ENCODE peak calls at places on chromosomes 3 and 15, in ten cellular contexts. U is NB4, B is stomach, N is IMR-90, Z is H54, H is right lobe of liver, Y is A549, G is body of pancreas, D is Peyer's patch, C is HepG2. L is an unnamed sample.

GRCh38 chr3:14913926-14914776 is 33.2 kb upstream of the NR2C2 start:
- DNase-seq in U (no peak), B (peak), N (no peak), Z (no peak), H (no peak), Y (no peak), G (no peak), D (no peak), C (no peak), L (no peak)

GRCh38 chr15:53811530-53811929 is 52.1 kb upstream of the WDR72 start:
- DNase-seq in U (peak), B (no peak), N (no peak), Z (no peak), H (no peak), Y (no peak), G (no peak), D (no peak), C (peak), L (no peak)

GRCh38 chr3:179324270-179324754 is 1.5 kb downstream of the ZNF639 start:
- DNase-seq in U (peak), B (no peak), N (peak), Z (no peak), H (no peak), Y (no peak), G (no peak), D (no peak), C (no peak), L (no peak)

GRCh38 chr3:134236505-134236904 is 14.2 kb downstream of the RYK start:
- DNase-seq in U (no peak), B (no peak), N (no peak), Z (no peak), H (no peak), Y (no peak), G (no peak), D (no peak), C (no peak), L (no peak)

GRCh38 chr3:132218817-132219390 is 98.3 kb upstream of the ACP3 start:
- DNase-seq in U (no peak), B (no peak), N (no peak), Z (no peak), H (no peak), Y (no peak), G (no peak), D (no peak), C (no peak), L (no peak)

GRCh38 chr3:194661374-194661773 is 10.6 kb downstream of the LSG1 start:
- DNase-seq in U (no peak), B (no peak), N (no peak), Z (no peak), H (no peak), Y (no peak), G (no peak), D (no peak), C (no peak), L (no peak)

GRCh38 chr3:37112987-37113386 is 61.4 kb downstream of the LRRFIP2 start:
- DNase-seq in U (no peak), B (no peak), N (no peak), Z (no peak), H (no peak), Y (no peak), G (no peak), D (no peak), C (no peak), L (no peak)

GRCh38 chr3:107794664-107795443 is 272.1 kb downstream of the BBX start:
- DNase-seq in U (no peak), B (no peak), N (peak), Z (no peak), H (no peak), Y (no peak), G (no peak), D (no peak), C (no peak), L (no peak)

GRCh38 chr3:72001758-72002157 is 216.8 kb upstream of the PROK2 start:
- DNase-seq in U (no peak), B (no peak), N (no peak), Z (no peak), H (no peak), Y (no peak), G (no peak), D (no peak), C (no peak), L (no peak)

GRCh38 chr3:71050133-71050520 is 533.4 kb downstream of the FOXP1 start:
- DNase-seq in U (no peak), B (no peak), N (peak), Z (no peak), H (no peak), Y (no peak), G (no peak), D (no peak), C (peak), L (no peak)

GRCh38 chr3:102163039-102163817 is 271.6 kb upstream of the ZPLD1 start:
- DNase-seq in U (peak), B (peak), N (peak), Z (no peak), H (no peak), Y (peak), G (peak), D (no peak), C (no peak), L (no peak)

GRCh38 chr15:73599934-73600333 is 33.3 kb downstream of the NPTN start:
- DNase-seq in U (no peak), B (no peak), N (peak), Z (peak), H (no peak), Y (peak), G (no peak), D (peak), C (no peak), L (no peak)

GRCh38 chr15:68228143-68228970 is 1.2 kb downstream of the CLN6 start:
- DNase-seq in U (peak), B (peak), N (no peak), Z (peak), H (peak), Y (no peak), G (no peak), D (peak), C (no peak), L (no peak)

GRCh38 chr3:182793663-182794454 is 555 bp downstream of the ATP11B start:
- DNase-seq in U (peak), B (peak), N (peak), Z (peak), H (peak), Y (peak), G (peak), D (peak), C (peak), L (peak)
- TF ChIP-seq POLR2A in U (no peak), B (no peak), N (peak), Z (peak), H (no peak), Y (no peak), G (peak), D (peak), C (no peak), L (peak)

GRCh38 chr15:33810806-33811205 is 157.5 kb upstream of the CHRM5 start:
- DNase-seq in U (no peak), B (no peak), N (no peak), Z (no peak), H (no peak), Y (no peak), G (no peak), D (no peak), C (no peak), L (no peak)

GRCh38 chr15:33807665-33808064 is 160.6 kb upstream of the CHRM5 start:
- DNase-seq in U (no peak), B (no peak), N (no peak), Z (no peak), H (no peak), Y (no peak), G (no peak), D (no peak), C (no peak), L (no peak)

GRCh38 chr15:33808720-33809119 is 159.6 kb upstream of the CHRM5 start:
- DNase-seq in U (peak), B (no peak), N (no peak), Z (no peak), H (no peak), Y (no peak), G (no peak), D (no peak), C (no peak), L (no peak)

DNA sequence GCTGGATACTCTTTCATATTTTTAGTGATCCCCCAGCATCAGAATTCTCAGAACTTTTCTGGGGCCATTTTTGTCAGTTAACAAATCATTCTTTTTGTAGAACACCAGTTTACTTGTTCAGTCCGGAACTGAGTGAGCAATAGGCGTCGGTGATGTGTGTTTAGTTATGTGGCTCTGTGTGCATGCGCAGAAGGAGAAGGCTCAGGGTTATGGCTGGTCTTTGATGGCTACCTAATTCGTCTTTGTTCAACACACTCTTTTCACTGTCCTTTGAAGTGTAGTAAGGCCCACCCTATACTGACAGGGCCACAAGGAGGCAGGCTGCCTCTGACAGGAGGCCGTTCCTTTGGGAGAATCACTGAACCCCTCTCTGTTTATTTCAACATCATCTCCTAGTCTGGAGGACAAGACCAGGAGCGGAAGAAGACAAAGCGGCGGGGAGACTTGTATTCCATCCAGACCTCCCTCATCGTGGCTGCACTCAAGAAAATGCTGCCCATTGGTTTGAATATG is 158.2 kb upstream of the CHRM5 start:
- DNase-seq in U (no peak), B (no peak), N (peak), Z (no peak), H (no peak), Y (no peak), G (no peak), D (no peak), C (no peak), L (no peak)
- TF ChIP-seq POLR2A in U (no peak), B (no peak), N (no peak), Z (no peak), H (no peak), Y (no peak), G (no peak), D (no peak), C (no peak), L (no peak)

GRCh38 chr3:182585532-182586150 is 207.7 kb upstream of the ATP11B start:
- DNase-seq in U (no peak), B (no peak), N (no peak), Z (no peak), H (no peak), Y (no peak), G (no peak), D (no peak), C (peak), L (no peak)
- TF ChIP-seq POLR2A in U (no peak), B (no peak), N (no peak), Z (no peak), H (no peak), Y (no peak), G (no peak), D (no peak), C (no peak), L (no peak)

DNA sequence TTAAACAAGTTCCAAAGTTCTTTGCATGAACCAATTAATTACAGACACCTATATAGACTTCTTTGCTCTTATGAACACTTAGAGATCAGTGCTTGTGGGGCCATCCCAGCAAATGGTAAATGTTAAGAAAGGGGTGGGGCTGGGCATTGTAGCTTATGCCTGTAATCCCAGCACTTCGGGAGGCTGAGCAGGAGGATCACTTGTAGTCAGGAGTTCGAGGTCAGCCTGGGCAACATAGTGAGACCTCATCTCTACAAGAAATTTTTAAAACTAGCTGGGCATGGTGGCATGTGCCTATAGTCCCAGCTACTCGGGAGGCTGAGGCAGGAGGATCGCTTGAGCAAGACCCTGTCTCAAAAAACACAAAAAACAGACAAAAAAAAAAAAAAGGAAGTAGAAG is 19.4 kb upstream of the STARD5 start:
- DNase-seq in U (no peak), B (no peak), N (no peak), Z (no peak), H (no peak), Y (no peak), G (no peak), D (no peak), C (no peak), L (no peak)
- TF ChIP-seq POLR2A in U (no peak), B (no peak), N (no peak), Z (no peak), H (no peak), Y (no peak), G (no peak), D (no peak), C (no peak), L (no peak)

GRCh38 chr3:126357299-126358037 is at the start of gene KLF15:
- DNase-seq in U (peak), B (peak), N (peak), Z (peak), H (peak), Y (peak), G (peak), D (peak), C (peak), L (peak)
- TF ChIP-seq POLR2A in U (no peak), B (no peak), N (no peak), Z (no peak), H (peak), Y (no peak), G (peak), D (no peak), C (no peak), L (peak)

GRCh38 chr3:129892857-129893615 is 475 bp downstream of the TMCC1 start:
- DNase-seq in U (peak), B (no peak), N (no peak), Z (peak), H (peak), Y (peak), G (no peak), D (peak), C (peak), L (no peak)

GRCh38 chr3:129892486-129892856 is 1.0 kb downstream of the TMCC1 start:
- DNase-seq in U (no peak), B (no peak), N (no peak), Z (no peak), H (no peak), Y (no peak), G (no peak), D (no peak), C (no peak), L (no peak)

GRCh38 chr3:129890891-129891290 is 2.6 kb downstream of the TMCC1 start:
- DNase-seq in U (no peak), B (no peak), N (no peak), Z (no peak), H (no peak), Y (no peak), G (no peak), D (no peak), C (peak), L (no peak)

GRCh38 chr3:129897026-129897425 is 3.5 kb upstream of the TMCC1 start:
- DNase-seq in U (no peak), B (no peak), N (no peak), Z (no peak), H (no peak), Y (no peak), G (no peak), D (no peak), C (no peak), L (no peak)

GRCh38 chr3:129893616-129894070 is at the start of gene TMCC1:
- DNase-seq in U (peak), B (peak), N (peak), Z (peak), H (peak), Y (peak), G (peak), D (peak), C (peak), L (peak)
- TF ChIP-seq POLR2A in U (peak), B (no peak), N (no peak), Z (peak), H (no peak), Y (peak), G (peak), D (peak), C (peak), L (peak)

GRCh38 chr15:92902723-92903587 is 2.8 kb downstream of the CHD2 start:
- DNase-seq in U (peak), B (no peak), N (no peak), Z (no peak), H (no peak), Y (no peak), G (no peak), D (no peak), C (no peak), L (no peak)
- TF ChIP-seq POLR2A in U (no peak), B (no peak), N (no peak), Z (no peak), H (peak), Y (no peak), G (no peak), D (no peak), C (no peak), L (no peak)

GRCh38 chr3:139389552-139390368 is at the start of gene COPB2:
- DNase-seq in U (peak), B (peak), N (peak), Z (peak), H (peak), Y (peak), G (peak), D (peak), C (peak), L (peak)
- TF ChIP-seq POLR2A in U (peak), B (no peak), N (peak), Z (peak), H (peak), Y (peak), G (peak), D (peak), C (peak), L (no peak)

GRCh38 chr15:91855684-91856553 is 2.4 kb downstream of the SLCO3A1 start:
- DNase-seq in U (peak), B (peak), N (no peak), Z (no peak), H (no peak), Y (peak), G (peak), D (no peak), C (peak), L (no peak)
- TF ChIP-seq POLR2A in U (no peak), B (no peak), N (no peak), Z (no peak), H (no peak), Y (no peak), G (no peak), D (no peak), C (no peak), L (no peak)

L was measured in esophagus squamous epithelium.